ENCODE peak calls at places on chromosomes 16 and 17, in five cellular contexts. R is IMR-90; L is CD8-positive, alpha-beta memory T cell; O is A549; K is tibial artery. Y is an unnamed sample.

GRCh38 chr17:21010705-21011596 is 31.9 kb downstream of the USP22 start:
- DNase-seq in R (no peak), L (no peak), O (no peak), K (no peak), Y (no peak)

GRCh38 chr16:30984669-30985400 is at the start of gene HSD3B7:
- DNase-seq in R (peak; percentile 68), L (peak; percentile 75), O (peak; percentile 95), K (peak; percentile 91), Y (peak; percentile 78)

GRCh38 chr16:22313876-22314470 is 16.8 kb downstream of the POLR3E start:
- DNase-seq in R (no peak), L (no peak), O (no peak), K (peak; percentile 16), Y (no peak)

GRCh38 chr17:62781356-62781755 is 26.8 kb downstream of the MARCHF10 start:
- DNase-seq in R (peak; percentile 57), L (no peak), O (no peak), K (no peak), Y (no peak)

GRCh38 chr16:20620770-20621169 is 44.6 kb upstream of the ACSM2B start:
- DNase-seq in R (no peak), L (no peak), O (no peak), K (no peak), Y (no peak)

GRCh38 chr16:47847220-47847970 is 308.4 kb downstream of the ABCC12 start:
- DNase-seq in R (peak; percentile 58), L (no peak), O (no peak), K (no peak), Y (no peak)

GRCh38 chr16:50304467-50305440 is 38.4 kb downstream of the ADCY7 start:
- DNase-seq in R (no peak), L (no peak), O (no peak), K (no peak), Y (no peak)

GRCh38 chr17:36980281-36980761 is 31.6 kb downstream of the AATF start:
- DNase-seq in R (peak; percentile 62), L (no peak), O (no peak), K (no peak), Y (no peak)

GRCh38 chr17:50322271-50322670 is 23.7 kb upstream of the XYLT2 start:
- DNase-seq in R (peak; percentile 38), L (no peak), O (no peak), K (no peak), Y (no peak)

GRCh38 chr16:3618782-3619166 is 7.4 kb upstream of the SLX4 start:
- DNase-seq in R (no peak), L (no peak), O (no peak), K (no peak), Y (no peak)

GRCh38 chr17:73393962-73394361 is 82.2 kb upstream of the CDC42EP4 start:
- DNase-seq in R (peak; percentile 13), L (no peak), O (no peak), K (no peak), Y (no peak)

GRCh38 chr16:71431991-71432390 is 9.9 kb downstream of the TLE7 start:
- DNase-seq in R (no peak), L (no peak), O (no peak), K (no peak), Y (no peak)

GRCh38 chr17:43983515-43984411 is 20.7 kb upstream of the NAGS start:
- DNase-seq in R (no peak), L (no peak), O (no peak), K (no peak), Y (no peak)

GRCh38 chr16:29765167-29766032 is 12.7 kb upstream of the ZG16 start:
- DNase-seq in R (no peak), L (no peak), O (no peak), K (no peak), Y (no peak)

GRCh38 chr17:83083368-83084201 is 4.2 kb downstream of the METRNL start:
- DNase-seq in R (peak; percentile 99), L (peak; percentile 64), O (peak; percentile 38), K (peak; percentile 63), Y (no peak)

GRCh38 chr16:70574595-70575271 is 51.1 kb downstream of the SF3B3 start:
- DNase-seq in R (peak; percentile 10), L (no peak), O (no peak), K (no peak), Y (no peak)

GRCh38 chr16:90047714-90048346 is 28.6 kb upstream of the DBNDD1 start:
- DNase-seq in R (no peak), L (no peak), O (no peak), K (no peak), Y (no peak)

GRCh38 chr16:16143038-16143763 is 80.1 kb downstream of the ABCC6 start:
- DNase-seq in R (no peak), L (no peak), O (peak; percentile 69), K (no peak), Y (no peak)

GRCh38 chr17:19676901-19677300 is 28.4 kb downstream of the ALDH3A2 start:
- DNase-seq in R (no peak), L (no peak), O (no peak), K (no peak), Y (no peak)

GRCh38 chr17:14359251-14359939 is 58.5 kb downstream of the HS3ST3B1 start:
- DNase-seq in R (no peak), L (peak; percentile 28), O (no peak), K (no peak), Y (no peak)

GRCh38 chr17:17613708-17614114 is 22.2 kb upstream of the PEMT start:
- DNase-seq in R (peak; percentile 73), L (peak; percentile 14), O (peak; percentile 77), K (peak; percentile 56), Y (no peak)

GRCh38 chr17:21078056-21078825 is 35.4 kb upstream of the USP22 start:
- DNase-seq in R (no peak), L (no peak), O (no peak), K (no peak), Y (no peak)

GRCh38 chr17:59487161-59487873 is 78.1 kb upstream of the DHX40 start:
- DNase-seq in R (no peak), L (no peak), O (no peak), K (no peak), Y (no peak)

GRCh38 chr16:53559552-53559951 is 56.5 kb upstream of the AKTIP start:
- DNase-seq in R (no peak), L (no peak), O (no peak), K (no peak), Y (no peak)

GRCh38 chr17:31558748-31559646 is 167.5 kb downstream of the RAB11FIP4 start:
- DNase-seq in R (peak; percentile 80), L (peak; percentile 48), O (peak; percentile 91), K (peak; percentile 73), Y (no peak)

GRCh38 chr17:37066322-37066905 is 117.7 kb downstream of the AATF start:
- DNase-seq in R (no peak), L (no peak), O (no peak), K (no peak), Y (no peak)

GRCh38 chr17:28242791-28243190 is 76.2 kb upstream of the TMEM97 start:
- DNase-seq in R (no peak), L (no peak), O (no peak), K (no peak), Y (no peak)

GRCh38 chr17:55005520-55005919 is 37.0 kb downstream of the STXBP4 start:
- DNase-seq in R (peak; percentile 12), L (no peak), O (no peak), K (no peak), Y (no peak)

GRCh38 chr17:57528084-57528451 is 217.0 kb downstream of the CCDC182 start:
- DNase-seq in R (no peak), L (no peak), O (no peak), K (no peak), Y (no peak)
- H3K4me3 ChIP-seq in R (no peak overlapping the region), L (no peak overlapping the region), O (no peak overlapping the region), K (no peak overlapping the region), Y (no peak overlapping the region)

DNA sequence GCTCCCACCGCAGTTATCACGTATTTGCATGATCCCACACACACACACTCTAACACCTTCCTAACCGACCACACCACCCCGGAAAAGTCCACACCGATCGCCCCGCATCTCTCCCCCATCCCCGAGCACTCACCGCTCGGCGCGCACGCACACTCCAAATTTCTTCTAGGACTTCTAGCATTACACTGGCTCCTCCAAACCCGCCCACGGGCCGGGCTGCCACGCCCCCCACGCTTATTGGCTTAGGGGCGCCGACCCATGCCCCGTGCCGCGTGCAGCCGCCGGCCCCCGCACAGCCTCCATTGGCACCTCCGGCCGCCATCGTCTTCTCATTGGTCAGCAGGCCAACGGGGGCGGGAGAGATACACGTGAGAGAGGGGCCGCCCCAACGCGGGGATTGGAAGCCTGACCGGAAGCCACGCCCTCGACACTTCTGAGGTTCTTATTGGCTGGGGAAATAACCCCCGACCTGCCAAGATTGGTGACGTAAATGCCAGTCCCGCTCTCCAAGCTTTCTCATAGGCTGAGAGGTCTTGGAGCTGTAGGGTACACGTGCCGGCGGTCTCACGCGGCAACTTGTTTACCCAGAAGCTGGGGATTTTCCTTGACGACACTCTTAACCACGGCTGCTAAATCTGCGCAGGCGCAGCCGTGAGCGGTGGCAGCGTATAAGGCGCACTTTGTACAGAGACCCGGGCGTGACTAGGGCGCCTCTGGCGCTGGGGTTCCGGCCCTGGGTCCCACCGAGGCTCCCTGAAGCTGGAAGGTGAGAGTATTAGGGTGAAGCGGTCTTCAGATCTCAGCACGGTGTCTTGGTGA is 4.2 kb upstream of the PER1 start:
- DNase-seq in R (peak; percentile 100), L (peak; percentile 100), O (peak; percentile 100), K (peak; percentile 100), Y (peak; percentile 100)
- H3K4me1 ChIP-seq in R (peaks cover 21% of the 10 kb centered on the region), L (peaks cover 77% of the 10 kb centered on the region), O (peaks cover 55% of the 10 kb centered on the region), K (peaks cover 54% of the 10 kb centered on the region), Y (peaks cover 50% of the 10 kb centered on the region)

GRCh38 chr16:88118376-88118775 is 167.1 kb downstream of the BANP start:
- DNase-seq in R (no peak), L (no peak), O (no peak), K (no peak), Y (no peak)
- H3K27ac ChIP-seq in R (peak overlapping the region; percentile 98), L (no peak overlapping the region), O (peak overlapping the region; percentile 85), K (no peak overlapping the region), Y (no peak overlapping the region)

DNA sequence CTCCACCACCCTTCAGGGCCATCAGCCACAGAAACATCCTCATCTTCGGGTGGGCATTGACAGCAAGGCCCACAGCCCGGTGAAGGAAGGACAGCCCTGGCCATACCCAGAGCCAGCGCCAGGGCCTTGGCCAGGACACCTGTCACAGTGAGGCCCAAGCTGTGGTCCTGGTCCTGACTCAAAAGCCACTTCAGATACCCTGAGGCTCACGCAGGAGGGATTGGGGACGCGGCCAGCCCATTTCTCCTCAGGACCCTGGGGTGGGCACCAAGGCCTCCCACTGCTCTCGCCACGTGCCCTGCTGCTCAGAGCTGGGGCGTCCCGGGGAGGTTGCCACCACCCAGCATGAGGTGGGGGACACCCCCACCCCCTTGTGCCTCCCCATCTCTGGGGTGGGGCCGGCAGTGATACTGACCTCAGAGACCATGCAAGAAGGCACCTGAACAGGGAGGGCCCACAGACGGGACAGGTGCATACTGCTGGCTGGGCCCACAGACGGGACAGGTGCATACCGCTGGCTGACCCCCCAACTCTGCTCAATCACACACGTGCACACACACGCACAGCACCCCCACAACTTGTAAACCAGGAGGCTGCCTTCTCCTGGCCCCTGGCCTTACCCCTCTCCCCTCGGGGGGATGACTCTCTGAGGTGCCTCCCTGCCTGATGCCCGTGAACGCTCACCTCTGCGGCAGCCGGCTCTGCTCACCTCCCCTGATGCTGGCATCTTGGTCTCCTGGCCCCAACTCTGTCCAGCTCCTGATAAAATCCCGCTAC is 14.2 kb downstream of the SLC7A5 start:
- DNase-seq in R (no peak), L (no peak), O (no peak), K (no peak), Y (no peak)
- H3K4me3 ChIP-seq in R (no peak overlapping the region), L (no peak overlapping the region), O (peak overlapping the region; percentile 77), K (no peak overlapping the region), Y (no peak overlapping the region)

Y was measured in thoracic aorta.